ENCODE peak calls at places on chromosomes 6 and 20, in five cellular contexts. P is H9, O is neuronal stem cell, I is H1, N is trophoblast cell. W is an unnamed sample.

GRCh38 chr6:71367763-71368162 is 79.2 kb downstream of the OGFRL1 start:
- DNase-seq in P (peak), O (no peak), I (no peak), N (peak), W (no peak)

GRCh38 chr20:48722737-48723191 is 105.0 kb downstream of the PREX1 start:
- DNase-seq in P (no peak), O (no peak), I (no peak), N (peak), W (peak)

GRCh38 chr6:96626749-96627353 is 63.9 kb downstream of the FHL5 start:
- DNase-seq in P (no peak), O (no peak), I (no peak), N (no peak), W (peak)

GRCh38 chr20:2751868-2752630 is 48.4 kb downstream of the CPXM1 start:
- DNase-seq in P (no peak), O (no peak), I (no peak), N (no peak), W (no peak)

GRCh38 chr20:17172826-17173420 is 53.9 kb upstream of the PCSK2 start:
- DNase-seq in P (no peak), O (no peak), I (no peak), N (no peak), W (no peak)

GRCh38 chr20:25056601-25057233 is 1.2 kb downstream of the ACSS1 start:
- DNase-seq in P (no peak), O (no peak), I (no peak), N (no peak), W (no peak)

GRCh38 chr20:53899351-53900167 is 170.8 kb downstream of the BCAS1 start:
- DNase-seq in P (no peak), O (no peak), I (no peak), N (no peak), W (peak)

GRCh38 chr6:19866900-19867627 is 29.9 kb downstream of the ID4 start:
- DNase-seq in P (no peak), O (no peak), I (no peak), N (no peak), W (peak)

GRCh38 chr6:29809249-29809648 is 18.4 kb upstream of the HLA-G start:
- DNase-seq in P (no peak), O (no peak), I (no peak), N (no peak), W (no peak)

GRCh38 chr6:142187209-142187608 is 40.1 kb downstream of the VTA1 start:
- DNase-seq in P (no peak), O (no peak), I (no peak), N (no peak), W (peak)

GRCh38 chr6:105793132-105793531 is 293.0 kb upstream of the PRDM1 start:
- DNase-seq in P (no peak), O (no peak), I (no peak), N (no peak), W (no peak)

GRCh38 chr6:120903836-120904235 is 430.4 kb downstream of the TBC1D32 start:
- DNase-seq in P (no peak), O (no peak), I (no peak), N (peak), W (no peak)

GRCh38 chr6:18118330-18118729 is 4.1 kb downstream of the NHLRC1 start:
- DNase-seq in P (no peak), O (no peak), I (no peak), N (no peak), W (no peak)

GRCh38 chr20:17227669-17228623 is 1.1 kb downstream of the PCSK2 start:
- DNase-seq in P (peak), O (peak), I (no peak), N (no peak), W (no peak)

GRCh38 chr6:52576392-52577021 is 353 bp downstream of the TRAM2 start:
- DNase-seq in P (peak), O (peak), I (no peak), N (peak), W (peak)

GRCh38 chr6:6942826-6943225 is 164.9 kb upstream of the RREB1 start:
- DNase-seq in P (no peak), O (no peak), I (no peak), N (no peak), W (no peak)

GRCh38 chr6:151440930-151441329 is 11.0 kb downstream of the RMND1 start:
- DNase-seq in P (no peak), O (no peak), I (no peak), N (no peak), W (peak)

GRCh38 chr6:98669371-98669770 is 165.0 kb upstream of the POU3F2 start:
- DNase-seq in P (no peak), O (no peak), I (no peak), N (no peak), W (no peak)

GRCh38 chr6:93420163-93420806 is 926 bp upstream of the EPHA7 start:
- DNase-seq in P (no peak), O (no peak), I (no peak), N (no peak), W (no peak)

GRCh38 chr6:65112435-65112834 is 594.6 kb downstream of the EYS start:
- DNase-seq in P (no peak), O (no peak), I (no peak), N (no peak), W (no peak)

GRCh38 chr20:57416296-57417022 is 25.3 kb downstream of the RBM38 start:
- DNase-seq in P (no peak), O (no peak), I (no peak), N (no peak), W (no peak)

GRCh38 chr20:57417051-57417689 is 26.0 kb downstream of the RBM38 start:
- DNase-seq in P (no peak), O (no peak), I (no peak), N (no peak), W (no peak)

GRCh38 chr20:57420571-57421257 is 29.5 kb downstream of the RBM38 start:
- DNase-seq in P (no peak), O (no peak), I (no peak), N (no peak), W (no peak)

GRCh38 chr20:57415791-57416190 is 24.6 kb downstream of the RBM38 start:
- DNase-seq in P (no peak), O (no peak), I (no peak), N (no peak), W (no peak)

GRCh38 chr20:57417830-57418780 is 26.9 kb downstream of the RBM38 start:
- DNase-seq in P (no peak), O (no peak), I (no peak), N (no peak), W (no peak)
- H3K4me2 ChIP-seq in P (no peak), O (no peak), I (no peak), N (no peak), W (no peak)

GRCh38 chr6:129641344-129641743 is 68.6 kb downstream of the ARHGAP18 start:
- DNase-seq in P (no peak), O (no peak), I (no peak), N (no peak), W (peak)
- H2AK5ac ChIP-seq in P (no peak), O (no peak), I (no peak), N (no peak), W (no peak)

DNA sequence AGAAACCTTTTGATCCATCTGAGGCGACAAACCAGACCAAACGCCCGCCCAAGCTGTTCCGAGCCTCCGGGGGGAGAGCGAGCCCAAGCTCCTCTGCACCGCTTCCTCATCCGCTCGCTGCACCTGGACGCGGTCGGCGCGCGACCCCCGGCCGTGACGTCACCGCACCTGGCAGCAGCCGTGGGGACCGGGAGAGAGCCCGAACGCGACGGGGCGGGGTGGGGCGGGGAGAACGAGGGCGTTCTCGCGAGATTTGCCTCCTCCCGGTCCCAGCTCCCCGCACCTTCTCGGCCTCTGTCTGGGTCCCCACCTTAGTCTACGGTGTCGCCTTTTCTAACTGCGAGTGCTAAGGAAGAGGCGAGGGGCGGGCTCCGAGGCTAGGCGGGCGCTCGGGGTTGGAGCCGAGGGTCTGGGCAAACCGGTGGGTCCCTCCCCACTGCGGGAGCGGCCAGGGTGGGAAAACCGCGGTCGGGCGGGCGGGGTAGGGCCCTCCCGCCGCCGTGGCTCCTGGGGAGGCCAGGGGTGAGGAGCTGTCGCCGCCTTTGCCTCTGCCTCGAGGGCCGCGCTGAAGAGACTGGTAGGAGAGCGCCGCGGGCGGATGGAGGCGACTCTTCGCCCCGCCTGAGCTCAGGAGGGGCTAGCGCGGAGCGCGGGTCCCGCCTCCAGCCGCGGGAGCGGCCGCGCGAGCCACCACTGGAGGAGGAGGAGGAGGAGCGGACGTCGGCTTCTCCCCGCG is at the start of gene CD2AP:
- DNase-seq in P (peak), O (peak), I (peak), N (peak), W (peak)
- H2BK12ac ChIP-seq in P (peak), O (no peak), I (no peak), N (no peak), W (no peak)

DNA sequence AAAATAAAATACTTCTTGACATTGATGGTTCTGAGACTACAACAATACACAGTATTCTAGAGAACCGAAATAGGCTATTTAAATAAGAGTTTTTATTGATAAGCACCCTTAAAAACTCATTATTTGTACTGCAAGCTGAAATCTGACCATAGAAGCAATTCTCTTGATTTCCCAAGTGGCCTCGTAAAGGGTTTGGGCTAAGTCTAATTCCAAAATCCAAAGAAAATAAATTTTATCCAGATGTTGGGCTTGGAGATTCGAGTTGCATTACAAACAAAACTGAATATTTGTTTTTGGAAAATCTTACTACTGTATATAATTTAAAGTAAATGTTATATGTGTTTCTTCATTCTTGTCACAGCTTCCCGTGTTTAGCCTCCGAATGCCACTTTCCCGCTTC is 47.2 kb downstream of the PRL start:
- DNase-seq in P (no peak), O (no peak), I (no peak), N (no peak), W (no peak)
- H3K4me2 ChIP-seq in P (no peak), O (no peak), I (peak), N (no peak), W (no peak)

DNA sequence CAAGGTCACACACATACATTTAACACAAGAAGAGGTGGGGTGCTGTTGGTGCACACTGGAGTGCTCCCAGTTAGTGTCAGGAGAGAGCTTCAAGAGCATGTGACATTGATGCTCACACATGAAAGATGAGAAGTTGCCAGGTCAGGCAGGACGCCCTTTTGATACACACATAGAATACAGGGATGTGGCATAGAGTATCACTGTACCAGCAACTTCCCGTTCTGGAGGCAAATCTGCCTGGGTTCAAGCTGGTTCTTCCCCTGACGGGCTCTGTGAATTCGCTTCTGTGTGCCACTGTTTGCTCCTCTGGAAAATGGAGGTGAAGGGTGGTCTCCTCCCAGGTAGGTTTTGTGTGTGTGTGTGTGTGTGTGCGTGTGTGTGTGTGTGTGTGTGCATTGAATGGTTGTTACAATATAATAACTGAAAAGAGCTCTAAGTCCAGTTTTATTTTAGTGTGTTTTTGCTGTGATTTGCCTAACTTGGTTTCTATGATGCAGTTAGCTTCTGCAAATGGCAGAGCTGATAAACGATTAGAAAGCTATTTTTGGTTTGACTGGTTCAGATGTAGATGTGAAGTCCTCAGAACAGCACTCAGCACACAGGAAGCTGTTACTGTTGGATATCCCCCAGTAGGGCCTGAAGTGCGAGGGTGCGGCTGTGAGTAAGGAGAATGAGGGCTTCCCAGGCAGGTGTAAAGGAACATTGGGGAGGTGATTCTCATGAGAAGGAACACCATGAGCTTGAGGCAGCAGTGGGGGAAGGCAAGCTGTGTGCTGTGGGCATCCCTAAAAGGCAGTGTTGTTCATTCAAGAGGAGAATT is 53.4 kb downstream of the HIVEP1 start:
- DNase-seq in P (no peak), O (no peak), I (no peak), N (no peak), W (no peak)
- H2AK5ac ChIP-seq in P (no peak), O (no peak), I (no peak), N (no peak), W (peak)

GRCh38 chr6:89842228-89842627 is 12.5 kb downstream of the CASP8AP2 start:
- DNase-seq in P (no peak), O (no peak), I (no peak), N (no peak), W (peak)
- H2BK12ac ChIP-seq in P (no peak), O (no peak), I (no peak), N (no peak), W (no peak)

GRCh38 chr6:44000164-44000842 is 126.9 kb downstream of the MRPL14 start:
- DNase-seq in P (peak), O (no peak), I (no peak), N (no peak), W (peak)
- H3K4me2 ChIP-seq in P (peak), O (no peak), I (peak), N (no peak), W (no peak)